ENCODE peak calls at places on chromosomes 16 and 17, in nine cellular contexts. One of them, this sample, is unnamed.

GRCh38 chr17:78922876-78923498 is 2.2 kb downstream of the TIMP2 start:
- DNase-seq in AG09309: no peak
- DNase-seq in body of pancreas: no peak
- DNase-seq in CD4-positive, alpha-beta memory T cell: no peak
- DNase-seq in WTC11: no peak
- DNase-seq in ELF-1: no peak
- DNase-seq in heart right ventricle: no peak
- DNase-seq in IMR-90: no peak
- DNase-seq in CD8-positive, alpha-beta memory T cell: no peak
- DNase-seq in this sample: no peak

GRCh38 chr17:7840875-7841274 is 6.9 kb downstream of the KDM6B start:
- DNase-seq in AG09309: no peak
- DNase-seq in body of pancreas: no peak
- DNase-seq in CD4-positive, alpha-beta memory T cell: no peak
- DNase-seq in WTC11: no peak
- DNase-seq in ELF-1: no peak
- DNase-seq in heart right ventricle: no peak
- DNase-seq in IMR-90: no peak
- DNase-seq in CD8-positive, alpha-beta memory T cell: no peak
- DNase-seq in this sample: no peak

GRCh38 chr16:84973776-84974523 is 37.4 kb downstream of the ZDHHC7 start:
- DNase-seq in AG09309: no peak
- DNase-seq in body of pancreas: no peak
- DNase-seq in CD4-positive, alpha-beta memory T cell: no peak
- DNase-seq in WTC11: no peak
- DNase-seq in ELF-1: no peak
- DNase-seq in heart right ventricle: no peak
- DNase-seq in IMR-90: no peak
- DNase-seq in CD8-positive, alpha-beta memory T cell: no peak
- DNase-seq in this sample: no peak

GRCh38 chr17:7856081-7856791 is 1.1 kb downstream of the NAA38 start:
- DNase-seq in AG09309: no peak
- DNase-seq in body of pancreas: peak; percentile 36
- DNase-seq in CD4-positive, alpha-beta memory T cell: no peak
- DNase-seq in WTC11: no peak
- DNase-seq in ELF-1: peak; percentile 45
- DNase-seq in heart right ventricle: peak; percentile 77
- DNase-seq in IMR-90: no peak
- DNase-seq in CD8-positive, alpha-beta memory T cell: no peak
- DNase-seq in this sample: peak; percentile 23

GRCh38 chr17:10730956-10731879 is 1.4 kb upstream of the TMEM220 start:
- DNase-seq in AG09309: no peak
- DNase-seq in body of pancreas: no peak
- DNase-seq in CD4-positive, alpha-beta memory T cell: no peak
- DNase-seq in WTC11: no peak
- DNase-seq in ELF-1: no peak
- DNase-seq in heart right ventricle: no peak
- DNase-seq in IMR-90: no peak
- DNase-seq in CD8-positive, alpha-beta memory T cell: no peak
- DNase-seq in this sample: no peak

GRCh38 chr16:66036162-66036561 is 330.3 kb upstream of the CDH5 start:
- DNase-seq in AG09309: no peak
- DNase-seq in body of pancreas: no peak
- DNase-seq in CD4-positive, alpha-beta memory T cell: no peak
- DNase-seq in WTC11: no peak
- DNase-seq in ELF-1: no peak
- DNase-seq in heart right ventricle: no peak
- DNase-seq in IMR-90: peak; percentile 37
- DNase-seq in CD8-positive, alpha-beta memory T cell: no peak
- DNase-seq in this sample: no peak

GRCh38 chr16:997440-998051 is 16.0 kb downstream of the SOX8 start:
- DNase-seq in AG09309: no peak
- DNase-seq in body of pancreas: peak; percentile 32
- DNase-seq in CD4-positive, alpha-beta memory T cell: peak; percentile 63
- DNase-seq in WTC11: peak; percentile 64
- DNase-seq in ELF-1: peak; percentile 84
- DNase-seq in heart right ventricle: peak; percentile 38
- DNase-seq in IMR-90: peak; percentile 41
- DNase-seq in CD8-positive, alpha-beta memory T cell: peak; percentile 38
- DNase-seq in this sample: peak; percentile 61

GRCh38 chr17:75854111-75854748 is 905 bp downstream of the WBP2 start:
- DNase-seq in AG09309: no peak
- DNase-seq in body of pancreas: peak; percentile 50
- DNase-seq in CD4-positive, alpha-beta memory T cell: no peak
- DNase-seq in WTC11: no peak
- DNase-seq in ELF-1: peak; percentile 47
- DNase-seq in heart right ventricle: no peak
- DNase-seq in IMR-90: peak; percentile 57
- DNase-seq in CD8-positive, alpha-beta memory T cell: no peak
- DNase-seq in this sample: no peak

This sample was measured in RPMI8226.